ENCODE peak calls at places on chromosomes 4 and X, in five cellular contexts. Y, G, C, Z and E are unnamed samples.

GRCh38 chr4:74423101-74423500 is 21.8 kb upstream of the AREG start:
- DNase-seq in Y (no peak), G (no peak), C (no peak), Z (peak), E (no peak)

GRCh38 chr4:60726779-60727178 is 473.3 kb upstream of the ADGRL3 start:
- DNase-seq in Y (peak), G (no peak), C (no peak), Z (peak), E (no peak)

GRCh38 chrX:100194073-100194775 is 215.8 kb downstream of the PCDH19 start:
- DNase-seq in Y (no peak), G (no peak), C (no peak), Z (no peak), E (no peak)

GRCh38 chr4:119314356-119314755 is 7.6 kb downstream of the FABP2 start:
- DNase-seq in Y (peak), G (no peak), C (no peak), Z (peak), E (peak)

GRCh38 chrX:153642655-153643430 is 4.2 kb upstream of the DUSP9 start:
- DNase-seq in Y (no peak), G (peak), C (no peak), Z (no peak), E (no peak)

GRCh38 chr4:47640911-47641310 is 155.8 kb downstream of the ATP10D start:
- DNase-seq in Y (no peak), G (no peak), C (no peak), Z (peak), E (no peak)

GRCh38 chrX:65528705-65529340 is 5.8 kb downstream of the LAS1L start:
- DNase-seq in Y (peak), G (peak), C (peak), Z (peak), E (peak)

GRCh38 chr4:75302648-75303047 is 211.6 kb downstream of the RCHY1 start:
- DNase-seq in Y (no peak), G (no peak), C (no peak), Z (no peak), E (peak)

GRCh38 chrX:48648299-48648698 is 35.3 kb upstream of the WAS start:
- DNase-seq in Y (peak), G (peak), C (peak), Z (peak), E (peak)

GRCh38 chrX:114675365-114675764 is 91.5 kb downstream of the HTR2C start:
- DNase-seq in Y (peak), G (no peak), C (no peak), Z (no peak), E (peak)

GRCh38 chr4:76822294-76822693 is 75.7 kb downstream of the SOWAHB start:
- DNase-seq in Y (no peak), G (no peak), C (no peak), Z (no peak), E (no peak)

GRCh38 chr4:94274912-94275311 is 67.2 kb downstream of the SMARCAD1 start:
- DNase-seq in Y (no peak), G (no peak), C (no peak), Z (peak), E (no peak)

GRCh38 chr4:101833455-101833854 is 42.9 kb downstream of the BANK1 start:
- DNase-seq in Y (no peak), G (no peak), C (no peak), Z (no peak), E (no peak)

GRCh38 chr4:4610672-4611071 is 68.8 kb upstream of the STX18 start:
- DNase-seq in Y (no peak), G (no peak), C (no peak), Z (no peak), E (no peak)

GRCh38 chr4:186225848-186226247 is 1.5 kb upstream of the KLKB1 start:
- DNase-seq in Y (no peak), G (no peak), C (no peak), Z (no peak), E (no peak)

GRCh38 chr4:186226521-186227189 is 652 bp upstream of the KLKB1 start:
- DNase-seq in Y (no peak), G (no peak), C (no peak), Z (no peak), E (no peak)

GRCh38 chr4:186227221-186227620 is at the start of gene KLKB1:
- DNase-seq in Y (no peak), G (no peak), C (no peak), Z (no peak), E (no peak)

GRCh38 chr4:186228514-186228894 is 1.2 kb downstream of the KLKB1 start:
- DNase-seq in Y (no peak), G (no peak), C (no peak), Z (no peak), E (no peak)

DNA sequence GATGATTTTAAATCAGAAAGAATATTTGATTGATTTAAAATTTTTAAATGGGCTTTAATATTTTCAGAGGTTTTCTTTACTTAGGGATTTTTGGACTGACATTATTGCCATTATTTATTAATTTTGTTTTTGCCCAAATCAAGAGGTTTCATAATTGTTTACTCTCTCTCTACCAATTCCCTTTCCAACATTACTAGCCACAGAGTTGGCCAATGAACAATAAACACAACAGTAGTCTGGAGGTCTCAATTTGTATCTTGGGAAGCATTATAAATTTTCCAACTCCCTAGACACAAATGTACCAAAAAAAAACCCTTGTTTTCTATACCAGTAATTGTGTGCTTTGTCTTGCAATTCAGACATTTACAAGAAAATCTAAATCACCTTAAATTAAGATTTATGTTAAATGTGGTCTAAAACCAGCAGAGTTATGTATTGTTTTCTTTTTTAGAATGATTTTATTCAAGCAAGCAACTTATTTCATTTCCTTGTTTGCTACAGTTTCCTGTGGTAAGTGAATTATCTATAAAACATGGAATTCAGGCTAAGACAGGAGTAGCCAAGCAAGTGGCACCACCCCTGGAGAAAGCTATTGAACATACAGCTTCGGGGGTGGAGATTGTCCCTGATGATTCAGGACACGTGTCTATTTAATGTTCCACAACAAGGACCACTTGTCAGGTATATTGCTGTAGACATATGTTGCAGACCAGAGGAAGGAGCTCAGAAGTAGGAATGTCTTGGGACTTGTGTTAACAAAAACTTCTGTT is 622 bp downstream of the KLKB1 start:
- DNase-seq in Y (no peak), G (no peak), C (no peak), Z (no peak), E (no peak)
- H3K4me2 ChIP-seq in Y (no peak), G (no peak), C (no peak), Z (no peak), E (no peak)

GRCh38 chr4:7132730-7133582 is 59.4 kb upstream of the SORCS2 start:
- DNase-seq in Y (no peak), G (no peak), C (no peak), Z (peak), E (no peak)

GRCh38 chr4:7135389-7135746 is 57.0 kb upstream of the SORCS2 start:
- DNase-seq in Y (no peak), G (no peak), C (no peak), Z (peak), E (no peak)

GRCh38 chr4:7132249-7132648 is 60.1 kb upstream of the SORCS2 start:
- DNase-seq in Y (no peak), G (no peak), C (no peak), Z (no peak), E (no peak)

GRCh38 chr4:7137346-7138200 is 54.8 kb upstream of the SORCS2 start:
- DNase-seq in Y (no peak), G (no peak), C (no peak), Z (no peak), E (no peak)

GRCh38 chr4:7134737-7135388 is 57.5 kb upstream of the SORCS2 start:
- DNase-seq in Y (no peak), G (no peak), C (no peak), Z (peak), E (no peak)
- H4K8ac ChIP-seq in Y (no peak), G (no peak), C (peak), Z (no peak), E (no peak)

DNA sequence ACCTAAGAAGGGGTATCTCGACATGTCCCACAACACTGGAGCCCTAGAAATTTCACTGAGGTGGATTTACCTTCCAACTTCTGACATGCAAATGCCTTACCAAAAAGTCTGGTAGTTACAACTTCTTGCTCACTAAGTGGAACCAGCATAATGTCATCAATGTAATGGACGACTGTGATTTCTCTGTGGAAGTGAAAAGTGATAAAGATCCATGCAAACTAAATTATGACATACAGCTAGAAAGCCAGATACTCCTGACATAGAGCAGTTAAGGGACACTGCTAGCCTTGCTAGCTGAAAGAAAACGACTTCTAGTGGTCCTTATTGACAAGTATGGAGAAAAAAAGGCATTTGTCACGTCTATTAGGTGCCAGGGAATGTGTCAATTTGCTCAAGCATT is 191.1 kb downstream of the MAB21L2 start:
- DNase-seq in Y (no peak), G (no peak), C (no peak), Z (no peak), E (no peak)
- H2AK5ac ChIP-seq in Y (no peak), G (no peak), C (no peak), Z (no peak), E (no peak)

DNA sequence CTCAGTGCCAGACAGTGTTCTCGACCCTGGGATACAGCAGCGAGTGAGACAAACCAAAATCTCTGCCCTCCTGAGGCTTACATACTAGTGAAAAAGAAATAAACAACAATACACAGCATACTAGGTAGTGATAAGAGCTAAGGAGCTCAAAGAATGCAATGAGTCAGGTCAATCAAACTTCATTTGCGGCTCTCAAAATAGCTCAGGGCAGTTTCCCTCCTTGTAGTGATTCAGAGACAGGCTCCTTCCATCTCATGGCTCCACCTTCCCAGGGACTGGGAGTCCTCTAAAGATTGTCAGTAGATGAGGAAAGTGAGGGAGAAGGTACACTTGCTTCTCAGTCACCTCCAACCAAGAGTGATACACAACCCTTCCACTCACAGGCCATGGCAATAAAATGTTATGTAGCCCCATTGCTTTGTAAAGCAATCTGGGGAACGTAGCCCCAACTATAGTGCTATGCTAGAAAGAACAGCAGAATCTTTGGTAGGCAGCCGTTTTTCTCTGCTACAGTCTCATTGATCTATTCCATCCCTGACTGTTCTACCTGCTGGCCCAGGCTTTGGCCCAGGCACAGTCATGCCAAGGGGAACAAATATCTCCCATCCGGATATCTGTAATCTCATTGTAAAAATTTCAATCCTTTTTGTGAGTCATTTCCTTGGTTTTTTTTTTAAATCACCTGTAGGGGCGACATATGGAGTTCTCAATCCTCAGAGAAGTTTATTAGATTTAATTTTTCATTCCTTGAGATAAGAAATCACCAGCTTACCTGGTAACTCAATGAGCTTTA is 183.1 kb upstream of the S100G start:
- DNase-seq in Y (peak), G (no peak), C (no peak), Z (peak), E (peak)
- H3K4me2 ChIP-seq in Y (no peak), G (no peak), C (no peak), Z (no peak), E (no peak)

GRCh38 chr4:37538931-37539330 is 147.2 kb downstream of the RELL1 start:
- DNase-seq in Y (peak), G (no peak), C (no peak), Z (no peak), E (peak)
- H4K8ac ChIP-seq in Y (no peak), G (no peak), C (no peak), Z (no peak), E (no peak)